ENCODE peak calls at places on chromosomes 16 and 17, in five cellular contexts. B, L, W, Z and Y are unnamed samples.

GRCh38 chr17:31466096-31466495 is 74.6 kb downstream of the RAB11FIP4 start:
- DNase-seq in W (no peak), L (no peak), Z (no peak), B (no peak), Y (no peak)

GRCh38 chr17:74550602-74551001 is 4.7 kb upstream of the CD300C start:
- DNase-seq in Z (no peak), W (no peak), B (no peak), L (no peak), Y (no peak)

GRCh38 chr17:70520447-70520846 is 351.1 kb downstream of the KCNJ2 start:
- DNase-seq in Z (no peak), W (no peak), B (no peak), L (no peak), Y (no peak)

GRCh38 chr16:84775262-84775810 is 44.4 kb upstream of the CRISPLD2 start:
- DNase-seq in Z (no peak), L (no peak), W (no peak), B (no peak), Y (no peak)

GRCh38 chr16:21064203-21064602 is 86.4 kb downstream of the DNAH3 start:
- DNase-seq in L (no peak), B (no peak), W (no peak), Z (no peak), Y (no peak)

GRCh38 chr16:51152691-51153261 is 1.7 kb upstream of the SALL1 start:
- DNase-seq in Z (no peak), L (no peak), W (no peak), B (no peak), Y (no peak)

GRCh38 chr17:66904760-66905637 is 59.5 kb upstream of the CACNG4 start:
- DNase-seq in L (no peak), W (no peak), Z (peak; percentile 43), B (no peak), Y (no peak)

GRCh38 chr16:47732806-47733150 is 271.6 kb downstream of the PHKB start:
- DNase-seq in W (no peak), B (no peak), L (no peak), Z (no peak), Y (no peak)

GRCh38 chr17:67492251-67492740 is 115.2 kb downstream of the PITPNC1 start:
- DNase-seq in Z (no peak), B (no peak), W (no peak), L (no peak), Y (no peak)

GRCh38 chr17:78974635-78975591 is 4.8 kb downstream of the LGALS3BP start:
- DNase-seq in L (no peak), W (no peak), B (peak; percentile 40), Z (no peak), Y (no peak)

GRCh38 chr17:76569607-76570279 is 15.9 kb downstream of the ST6GALNAC2 start:
- DNase-seq in Z (peak; percentile 92), B (no peak), L (no peak), W (no peak), Y (no peak)

GRCh38 chr17:62680541-62681052 is 53.1 kb downstream of the MRC2 start:
- DNase-seq in L (no peak), Z (no peak), W (no peak), B (no peak), Y (no peak)

GRCh38 chr17:67171560-67171959 is 73.4 kb downstream of the HELZ start:
- DNase-seq in W (no peak), L (peak; percentile 71), B (no peak), Z (no peak), Y (no peak)

GRCh38 chr17:63853260-63853659 is 10.8 kb upstream of the SMARCD2 start:
- DNase-seq in L (no peak), Z (no peak), W (no peak), B (no peak), Y (no peak)

GRCh38 chr17:71405101-71405500 is 715.7 kb upstream of the SOX9 start:
- DNase-seq in L (no peak), Z (no peak), W (no peak), B (no peak), Y (no peak)

GRCh38 chr16:84484579-84485254 is 19.7 kb downstream of the MEAK7 start:
- DNase-seq in B (peak; percentile 73), Z (peak; percentile 62), L (no peak), W (no peak), Y (peak; percentile 73)

GRCh38 chr17:49898547-49899490 is 51.0 kb upstream of the TAC4 start:
- DNase-seq in B (peak; percentile 60), L (no peak), W (peak; percentile 70), Z (peak; percentile 66), Y (peak; percentile 69)

GRCh38 chr17:57855391-57856035 is 5.7 kb upstream of the MRPS23 start:
- DNase-seq in W (no peak), Z (peak; percentile 90), L (no peak), B (no peak), Y (no peak)

GRCh38 chr17:17741346-17742023 is 60.2 kb downstream of the RAI1 start:
- DNase-seq in Z (no peak), B (no peak), W (no peak), L (no peak), Y (peak; percentile 55)

GRCh38 chr17:73231363-73231762 is 30.3 kb downstream of the CPSF4L start:
- DNase-seq in W (no peak), Z (no peak), B (peak; percentile 50), L (no peak), Y (no peak)

GRCh38 chr17:39980402-39981206 is at the start of gene PSMD3:
- DNase-seq in W (peak; percentile 98), Z (peak; percentile 100), L (peak; percentile 100), B (peak; percentile 95), Y (peak; percentile 98)

GRCh38 chr17:39979865-39980401 is 674 bp upstream of the PSMD3 start:
- DNase-seq in B (peak; percentile 74), L (no peak), Z (peak; percentile 48), W (no peak), Y (peak; percentile 31)

GRCh38 chr17:39982069-39982371 is 1.4 kb downstream of the PSMD3 start:
- DNase-seq in B (no peak), Z (no peak), W (no peak), L (no peak), Y (no peak)

GRCh38 chr17:39979021-39979660 is 1.5 kb upstream of the PSMD3 start:
- DNase-seq in W (no peak), Z (no peak), L (no peak), B (no peak), Y (no peak)

DNA sequence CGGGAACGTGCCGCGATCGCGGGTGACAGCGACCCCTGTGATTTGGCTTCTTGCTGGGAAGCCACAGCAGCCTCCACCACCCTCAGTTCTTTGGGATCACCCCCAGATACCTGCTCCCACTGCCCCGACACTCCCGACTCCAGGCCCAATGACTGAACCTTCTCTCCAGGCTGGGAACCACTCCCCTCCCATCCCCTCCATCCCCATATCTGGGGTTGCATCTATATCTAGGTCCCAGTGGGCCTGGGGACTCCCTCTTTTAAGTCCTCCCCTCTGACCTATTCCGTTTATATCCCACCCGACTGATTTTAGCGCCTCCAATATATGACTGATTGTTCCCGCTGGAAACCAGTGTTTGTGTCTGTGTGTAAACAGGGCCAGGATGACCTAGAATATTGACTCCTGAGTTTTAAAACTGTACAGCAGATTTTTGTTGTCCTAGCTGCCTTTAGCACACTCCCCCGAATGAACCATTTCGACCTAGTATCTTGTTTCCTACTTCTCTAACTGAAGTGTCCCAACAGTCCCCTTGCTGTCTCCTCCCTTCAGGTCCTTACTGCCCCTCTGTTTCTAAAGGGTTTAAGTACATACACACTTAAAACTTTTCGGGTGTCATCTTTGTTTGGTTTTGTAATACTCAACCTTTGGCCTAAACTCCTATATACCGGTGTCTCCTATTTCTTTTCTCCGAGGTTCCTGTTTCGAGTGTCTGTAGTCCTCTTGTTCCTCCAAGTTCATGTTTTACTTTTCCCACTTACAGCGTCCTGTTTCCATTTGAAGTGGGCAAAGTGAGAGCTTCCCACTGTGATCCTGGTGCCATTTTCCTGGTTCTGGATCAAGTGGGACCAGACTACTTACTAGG is 831 bp downstream of the PSMD3 start:
- DNase-seq in L (no peak), Z (no peak), W (no peak), B (peak; percentile 37), Y (no peak)
- TF ChIP-seq ATF2 in L (no peak), Z (no peak), W (no peak), B (no peak), Y (no peak)

GRCh38 chr17:80947200-80947940 is 44.3 kb upstream of the CHMP6 start:
- DNase-seq in Z (no peak), W (no peak), B (no peak), L (no peak), Y (peak; percentile 4)
- TF ChIP-seq ATF2 in Z (no peak), W (no peak), B (no peak), L (no peak), Y (no peak)

GRCh38 chr16:49181812-49182211 is 99.8 kb downstream of the CBLN1 start:
- DNase-seq in W (no peak), B (no peak), L (no peak), Z (no peak), Y (no peak)

GRCh38 chr16:49179714-49180330 is 101.8 kb downstream of the CBLN1 start:
- DNase-seq in W (no peak), B (no peak), L (no peak), Z (no peak), Y (no peak)

GRCh38 chr16:49189286-49189685 is 92.4 kb downstream of the CBLN1 start:
- DNase-seq in Z (no peak), B (no peak), W (no peak), L (no peak), Y (no peak)

DNA sequence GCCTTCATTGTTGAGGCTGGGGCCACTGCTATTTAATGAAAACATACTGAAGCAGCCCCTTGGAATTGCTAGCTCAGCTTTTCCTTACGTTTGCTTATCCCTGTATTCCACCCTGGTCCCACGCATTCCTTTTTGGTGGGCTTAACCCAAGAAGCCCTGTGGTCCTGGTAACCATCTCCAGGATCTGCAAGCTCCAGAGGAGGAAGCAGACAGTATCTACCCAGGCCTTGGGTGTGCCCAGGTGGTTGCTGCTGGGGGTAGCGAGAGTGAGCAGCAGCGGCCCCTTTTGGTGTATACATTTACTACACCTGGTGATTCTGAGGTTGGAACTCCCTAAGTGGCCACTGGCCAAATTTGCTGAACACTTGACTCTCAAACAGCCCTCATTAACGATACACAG is 97.7 kb downstream of the CBLN1 start:
- DNase-seq in B (peak; percentile 35), Z (peak; percentile 20), L (no peak), W (peak; percentile 7), Y (peak; percentile 71)
- TF ChIP-seq ATF2 in B (no peak), Z (no peak), L (no peak), W (no peak), Y (no peak)

GRCh38 chr16:66115373-66115772 is 251.1 kb upstream of the CDH5 start:
- DNase-seq in L (no peak), Z (no peak), W (no peak), B (no peak), Y (no peak)

GRCh38 chr16:66120656-66121055 is 245.8 kb upstream of the CDH5 start:
- DNase-seq in B (no peak), W (no peak), L (no peak), Z (no peak), Y (no peak)

GRCh38 chr16:66121466-66121865 is 245.0 kb upstream of the CDH5 start:
- DNase-seq in Z (no peak), B (no peak), W (no peak), L (no peak), Y (no peak)

DNA sequence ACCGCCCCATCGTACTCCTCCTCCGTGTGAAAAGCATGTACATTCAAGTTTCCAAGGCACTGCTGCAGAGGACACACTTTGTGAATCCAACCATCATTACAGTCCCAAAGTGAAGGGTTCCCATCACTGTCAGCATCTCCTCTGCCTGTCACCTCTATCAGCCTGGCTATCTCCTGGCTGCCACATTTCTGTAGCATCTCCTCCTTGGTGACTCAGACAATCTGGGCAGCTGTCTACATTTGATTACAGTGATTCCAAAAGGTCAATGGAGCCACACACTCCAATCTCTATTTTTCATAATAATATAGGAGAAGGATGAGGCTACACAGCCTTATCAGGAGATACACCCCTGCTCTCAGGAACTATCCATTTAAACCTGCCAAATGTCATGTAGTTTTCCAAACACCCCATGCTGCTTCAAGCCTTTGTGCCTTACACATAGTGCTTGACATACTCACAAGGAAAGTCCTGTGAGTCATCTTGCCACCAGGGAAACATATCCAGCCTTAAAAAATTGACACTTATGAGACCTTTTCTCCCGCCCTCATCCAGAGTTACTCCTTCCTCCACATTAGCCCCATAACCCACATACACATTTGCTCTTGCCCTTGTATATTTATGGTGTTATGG is 250.2 kb upstream of the CDH5 start:
- DNase-seq in W (no peak), B (no peak), L (no peak), Z (no peak), Y (no peak)
- TF ChIP-seq ATF2 in W (no peak), B (no peak), L (no peak), Z (no peak), Y (no peak)